ENCODE peak calls at places on chromosomes 13 and 19, in five cellular contexts. Q, N, G, W and R are unnamed samples.
A peak's percentile ranks its signal among the peaks of the same experiment; 100 is the strongest.

GRCh38 chr13:49444517-49445395 is 682 bp downstream of the SETDB2 start:
- DNase-seq in W (no peak), G (no peak), Q (peak; percentile 33), N (peak; percentile 31), R (peak; percentile 87)

GRCh38 chr19:12946092-12946845 is 607 bp downstream of the RAD23A start:
- DNase-seq in N (peak; percentile 81), G (peak; percentile 80), W (peak; percentile 58), Q (peak; percentile 81), R (no peak)

GRCh38 chr13:114065926-114066774 is 66.3 kb downstream of the RASA3 start:
- DNase-seq in W (no peak), G (no peak), Q (no peak), N (no peak), R (no peak)

GRCh38 chr19:46951236-46951986 is 68.2 kb upstream of the NPAS1 start:
- DNase-seq in W (no peak), G (peak; percentile 83), Q (no peak), N (peak; percentile 53), R (peak; percentile 87)

GRCh38 chr13:100789481-100789880 is 114.9 kb upstream of the TMTC4 start:
- DNase-seq in G (no peak), Q (peak; percentile 46), W (no peak), N (no peak), R (no peak)

GRCh38 chr13:46756977-46757376 is 40.0 kb downstream of the ESD start:
- DNase-seq in G (no peak), N (no peak), Q (peak; percentile 56), W (no peak), R (no peak)

GRCh38 chr19:56538761-56539263 is at the start of gene ZFP28:
- DNase-seq in Q (no peak), G (peak; percentile 66), W (peak; percentile 50), N (peak; percentile 92), R (no peak)

GRCh38 chr19:17755977-17756670 is 4.8 kb downstream of the FCHO1 start:
- DNase-seq in G (no peak), N (peak; percentile 68), W (peak; percentile 79), Q (peak; percentile 56), R (no peak)

GRCh38 chr13:32595306-32595705 is 9.1 kb downstream of the PDS5B start:
- DNase-seq in W (no peak), Q (no peak), N (no peak), G (no peak), R (no peak)

GRCh38 chr19:4713384-4713951 is 10.2 kb downstream of the DPP9 start:
- DNase-seq in G (peak; percentile 98), N (no peak), W (no peak), Q (peak; percentile 93), R (no peak)

GRCh38 chr13:40316301-40316700 is 350.1 kb downstream of the FOXO1 start:
- DNase-seq in W (no peak), G (no peak), N (no peak), Q (no peak), R (no peak)

GRCh38 chr13:105311094-105311493 is 1224.4 kb downstream of the EFNB2 start:
- DNase-seq in W (no peak), G (no peak), Q (no peak), N (no peak), R (no peak)

GRCh38 chr13:111485491-111486250 is 165.2 kb downstream of the TEX29 start:
- DNase-seq in G (peak; percentile 25), Q (no peak), W (no peak), N (no peak), R (no peak)

GRCh38 chr13:99990045-99990977 is 8.7 kb downstream of the ZIC2 start:
- DNase-seq in W (no peak), N (no peak), G (no peak), Q (no peak), R (no peak)

GRCh38 chr13:39881887-39882286 is 226.4 kb downstream of the COG6 start:
- DNase-seq in Q (peak; percentile 32), G (no peak), N (no peak), W (no peak), R (no peak)

GRCh38 chr19:41426952-41427646 is at the start of gene B3GNT8:
- DNase-seq in N (peak; percentile 87), Q (peak; percentile 63), W (peak; percentile 44), G (peak; percentile 89), R (peak; percentile 28)

GRCh38 chr19:47762615-47763308 is 15.7 kb upstream of the SELENOW start:
- DNase-seq in G (no peak), Q (peak; percentile 44), N (no peak), W (no peak), R (no peak)

GRCh38 chr13:34667356-34668218 is 274.5 kb upstream of the NBEA start:
- DNase-seq in N (no peak), W (no peak), Q (no peak), G (no peak), R (no peak)

GRCh38 chr19:14683439-14683838 is 6.4 kb upstream of the ZNF333 start:
- DNase-seq in Q (no peak), N (no peak), G (no peak), W (no peak), R (no peak)